ENCODE peak calls at places on chromosomes 12 and 14, in eight cellular contexts. One of them, this sample, is unnamed.

GRCh38 chr12:91982946-91983345 is 162.7 kb downstream of the BTG1 start:
- DNase-seq in GM23248: no peak
- DNase-seq in IMR-90: peak; percentile 59
- DNase-seq in endodermal cell: no peak
- DNase-seq in Karpas-422: no peak
- DNase-seq in A549: no peak
- DNase-seq in uterus: peak; percentile 43
- DNase-seq in kidney: no peak
- DNase-seq in this sample: no peak

GRCh38 chr14:83520837-83521236 is 1987.2 kb upstream of the SEL1L start:
- DNase-seq in GM23248: peak; percentile 11
- DNase-seq in IMR-90: peak; percentile 88
- DNase-seq in endodermal cell: no peak
- DNase-seq in Karpas-422: no peak
- DNase-seq in A549: no peak
- DNase-seq in uterus: no peak
- DNase-seq in kidney: no peak
- DNase-seq in this sample: no peak

GRCh38 chr14:59630281-59630963 is 53.8 kb upstream of the CCDC175 start:
- DNase-seq in GM23248: peak; percentile 30
- DNase-seq in IMR-90: no peak
- DNase-seq in endodermal cell: peak; percentile 75
- DNase-seq in Karpas-422: no peak
- DNase-seq in A549: no peak
- DNase-seq in uterus: no peak
- DNase-seq in kidney: no peak
- DNase-seq in this sample: no peak

GRCh38 chr14:87869619-87870583 is 123.1 kb downstream of the GALC start:
- DNase-seq in GM23248: peak; percentile 95
- DNase-seq in IMR-90: peak; percentile 36
- DNase-seq in endodermal cell: peak; percentile 50
- DNase-seq in Karpas-422: no peak
- DNase-seq in A549: no peak
- DNase-seq in uterus: no peak
- DNase-seq in kidney: no peak
- DNase-seq in this sample: no peak

GRCh38 chr12:30796508-30796780 is 41.7 kb upstream of the CAPRIN2 start:
- DNase-seq in GM23248: peak; percentile 78
- DNase-seq in IMR-90: peak; percentile 67
- DNase-seq in endodermal cell: no peak
- DNase-seq in Karpas-422: no peak
- DNase-seq in A549: peak; percentile 39
- DNase-seq in uterus: no peak
- DNase-seq in kidney: no peak
- DNase-seq in this sample: peak; percentile 1

GRCh38 chr12:132839558-132840235 is 11.0 kb upstream of the GOLGA3 start:
- DNase-seq in GM23248: no peak
- DNase-seq in IMR-90: no peak
- DNase-seq in endodermal cell: peak; percentile 49
- DNase-seq in Karpas-422: no peak
- DNase-seq in A549: no peak
- DNase-seq in uterus: no peak
- DNase-seq in kidney: no peak
- DNase-seq in this sample: no peak

GRCh38 chr12:27922591-27923139 is 49.9 kb downstream of the PTHLH start:
- DNase-seq in GM23248: peak; percentile 84
- DNase-seq in IMR-90: peak; percentile 66
- DNase-seq in endodermal cell: no peak
- DNase-seq in Karpas-422: no peak
- DNase-seq in A549: peak; percentile 35
- DNase-seq in uterus: no peak
- DNase-seq in kidney: no peak
- DNase-seq in this sample: no peak

GRCh38 chr12:56487448-56488040 is 417 bp downstream of the GLS2 start:
- DNase-seq in GM23248: peak; percentile 48
- DNase-seq in IMR-90: no peak
- DNase-seq in endodermal cell: peak; percentile 90
- DNase-seq in Karpas-422: no peak
- DNase-seq in A549: no peak
- DNase-seq in uterus: peak; percentile 39
- DNase-seq in kidney: peak; percentile 77
- DNase-seq in this sample: no peak

GRCh38 chr14:65826946-65827345 is 414.4 kb downstream of the FUT8 start:
- DNase-seq in GM23248: no peak
- DNase-seq in IMR-90: no peak
- DNase-seq in endodermal cell: peak; percentile 64
- DNase-seq in Karpas-422: no peak
- DNase-seq in A549: no peak
- DNase-seq in uterus: no peak
- DNase-seq in kidney: no peak
- DNase-seq in this sample: no peak

GRCh38 chr14:69674546-69675245 is 63.3 kb downstream of the SUSD6 start:
- DNase-seq in GM23248: no peak
- DNase-seq in IMR-90: no peak
- DNase-seq in endodermal cell: no peak
- DNase-seq in Karpas-422: peak; percentile 57
- DNase-seq in A549: no peak
- DNase-seq in uterus: no peak
- DNase-seq in kidney: no peak
- DNase-seq in this sample: no peak

GRCh38 chr12:71591601-71592000 is 72.0 kb downstream of the ZFC3H1 start:
- DNase-seq in GM23248: no peak
- DNase-seq in IMR-90: no peak
- DNase-seq in endodermal cell: peak; percentile 85
- DNase-seq in Karpas-422: no peak
- DNase-seq in A549: no peak
- DNase-seq in uterus: no peak
- DNase-seq in kidney: no peak
- DNase-seq in this sample: no peak

GRCh38 chr14:34113051-34113511 is 162.2 kb upstream of the EGLN3 start:
- DNase-seq in GM23248: peak; percentile 68
- DNase-seq in IMR-90: peak; percentile 31
- DNase-seq in endodermal cell: no peak
- DNase-seq in Karpas-422: no peak
- DNase-seq in A549: peak; percentile 65
- DNase-seq in uterus: no peak
- DNase-seq in kidney: no peak
- DNase-seq in this sample: no peak

GRCh38 chr12:75389706-75390105 is 1.2 kb upstream of the GLIPR1L2 start:
- DNase-seq in GM23248: peak; percentile 42
- DNase-seq in IMR-90: no peak
- DNase-seq in endodermal cell: no peak
- DNase-seq in Karpas-422: peak; percentile 42
- DNase-seq in A549: no peak
- DNase-seq in uterus: no peak
- DNase-seq in kidney: no peak
- DNase-seq in this sample: no peak
- H3K4me3 ChIP-seq in GM23248: peak overlapping the region; percentile 73
- H3K4me3 ChIP-seq in IMR-90: no peak overlapping the region
- H3K4me3 ChIP-seq in endodermal cell: no peak overlapping the region
- H3K4me3 ChIP-seq in Karpas-422: peak overlapping the region; percentile 74
- H3K4me3 ChIP-seq in A549: peak overlapping the region; percentile 48
- H3K4me3 ChIP-seq in uterus: peak overlapping the region; percentile 48
- H3K4me3 ChIP-seq in kidney: peak overlapping the region; percentile 98
- H3K4me3 ChIP-seq in this sample: no peak overlapping the region

DNA sequence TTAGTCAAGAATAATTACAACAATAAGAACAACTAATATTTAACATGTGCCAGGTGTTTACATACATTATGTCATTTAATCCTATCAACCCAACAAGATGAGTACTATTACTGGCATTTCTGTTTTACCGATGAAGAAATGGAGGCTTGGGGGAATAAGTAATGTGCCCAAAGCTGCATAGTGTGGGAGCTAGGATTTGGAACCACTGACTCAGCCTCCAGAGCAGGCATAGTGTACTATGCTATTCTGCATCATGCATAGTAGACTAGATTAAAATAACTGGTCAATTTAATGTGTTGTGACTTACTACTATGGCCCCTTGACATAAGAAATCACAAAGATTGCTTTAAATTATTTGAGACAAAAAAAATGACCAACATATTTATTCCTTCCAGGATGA is 9.5 kb downstream of the GPR19 start:
- DNase-seq in GM23248: peak; percentile 68
- DNase-seq in IMR-90: no peak
- DNase-seq in endodermal cell: no peak
- DNase-seq in Karpas-422: no peak
- DNase-seq in A549: no peak
- DNase-seq in uterus: no peak
- DNase-seq in kidney: no peak
- DNase-seq in this sample: no peak
- H3K27ac ChIP-seq in GM23248: no peak overlapping the region
- H3K27ac ChIP-seq in IMR-90: no peak overlapping the region
- H3K27ac ChIP-seq in endodermal cell: no peak overlapping the region
- H3K27ac ChIP-seq in Karpas-422: no peak overlapping the region
- H3K27ac ChIP-seq in A549: no peak overlapping the region
- H3K27ac ChIP-seq in uterus: no peak overlapping the region
- H3K27ac ChIP-seq in kidney: no peak overlapping the region
- H3K27ac ChIP-seq in this sample: no peak overlapping the region

DNA sequence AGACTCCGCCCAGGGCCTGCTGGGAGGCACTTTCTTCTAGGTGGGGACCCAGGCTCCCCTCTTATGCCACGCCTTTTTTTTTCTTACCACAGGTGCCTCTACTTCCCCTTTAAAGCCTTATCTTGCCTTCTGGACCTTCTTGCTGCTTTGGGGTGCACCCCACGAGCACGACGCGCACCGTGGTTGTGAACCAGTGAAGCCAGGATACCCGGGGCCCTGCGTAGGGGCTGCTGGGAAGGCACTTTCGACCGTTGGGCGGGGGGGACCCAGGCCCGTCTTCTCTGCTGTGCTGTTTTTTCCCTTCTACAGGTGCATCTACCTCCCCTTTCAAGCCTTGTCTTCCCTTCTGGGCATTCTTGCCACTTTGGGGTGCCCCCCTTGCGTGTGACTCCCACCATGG is 305.4 kb downstream of the ALG10 start:
- DNase-seq in GM23248: no peak
- DNase-seq in IMR-90: no peak
- DNase-seq in endodermal cell: no peak
- DNase-seq in Karpas-422: no peak
- DNase-seq in A549: no peak
- DNase-seq in uterus: no peak
- DNase-seq in kidney: no peak
- DNase-seq in this sample: no peak
- H3K9me3 ChIP-seq in GM23248: no peaks in the 10 kb centered on the region
- H3K9me3 ChIP-seq in IMR-90: peaks cover 84% of the 10 kb centered on the region
- H3K9me3 ChIP-seq in endodermal cell: peaks cover 70% of the 10 kb centered on the region
- H3K9me3 ChIP-seq in Karpas-422: peaks cover 35% of the 10 kb centered on the region
- H3K9me3 ChIP-seq in A549: no peaks in the 10 kb centered on the region
- H3K9me3 ChIP-seq in uterus: no peaks in the 10 kb centered on the region
- H3K9me3 ChIP-seq in kidney: no peaks in the 10 kb centered on the region
- H3K9me3 ChIP-seq in this sample: no peaks in the 10 kb centered on the region

DNA sequence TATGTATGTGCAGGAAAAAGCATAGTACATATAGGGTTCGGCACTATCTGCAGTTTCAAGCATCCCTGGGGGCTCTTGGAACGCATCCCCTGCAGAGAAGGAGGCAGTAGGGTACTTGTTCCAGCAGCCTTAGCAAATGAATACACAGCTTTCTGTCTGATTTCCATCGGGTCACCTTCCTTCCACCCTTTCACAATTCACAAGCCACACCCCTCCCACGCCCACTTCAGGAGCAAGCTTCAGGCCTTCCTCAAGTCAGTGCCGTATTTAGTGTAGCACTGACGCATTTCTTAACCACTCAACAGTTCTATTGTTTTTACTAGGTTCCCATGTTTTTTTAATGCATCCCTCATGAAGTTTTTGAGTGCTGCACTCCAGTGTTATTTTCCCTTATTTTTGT is 64.2 kb downstream of the CLMN start:
- DNase-seq in GM23248: no peak
- DNase-seq in IMR-90: peak; percentile 1
- DNase-seq in endodermal cell: peak; percentile 93
- DNase-seq in Karpas-422: peak; percentile 97
- DNase-seq in A549: peak; percentile 83
- DNase-seq in uterus: peak; percentile 63
- DNase-seq in kidney: peak; percentile 87
- DNase-seq in this sample: no peak
- H3K4me3 ChIP-seq in GM23248: no peak overlapping the region
- H3K4me3 ChIP-seq in IMR-90: no peak overlapping the region
- H3K4me3 ChIP-seq in endodermal cell: no peak overlapping the region
- H3K4me3 ChIP-seq in Karpas-422: peak overlapping the region; percentile 55
- H3K4me3 ChIP-seq in A549: no peak overlapping the region
- H3K4me3 ChIP-seq in uterus: no peak overlapping the region
- H3K4me3 ChIP-seq in kidney: peak overlapping the region; percentile 5
- H3K4me3 ChIP-seq in this sample: no peak overlapping the region

GRCh38 chr12:120719072-120719471 is 6.6 kb upstream of the ACADS start:
- DNase-seq in GM23248: no peak
- DNase-seq in IMR-90: no peak
- DNase-seq in endodermal cell: no peak
- DNase-seq in Karpas-422: no peak
- DNase-seq in A549: no peak
- DNase-seq in uterus: no peak
- DNase-seq in kidney: no peak
- DNase-seq in this sample: no peak
- H3K27ac ChIP-seq in GM23248: no peak overlapping the region
- H3K27ac ChIP-seq in IMR-90: no peak overlapping the region
- H3K27ac ChIP-seq in endodermal cell: no peak overlapping the region
- H3K27ac ChIP-seq in Karpas-422: no peak overlapping the region
- H3K27ac ChIP-seq in A549: no peak overlapping the region
- H3K27ac ChIP-seq in uterus: no peak overlapping the region
- H3K27ac ChIP-seq in kidney: peak overlapping the region; percentile 68
- H3K27ac ChIP-seq in this sample: no peak overlapping the region

This sample was measured in CD8-positive, alpha-beta memory T cell.